ENCODE peak calls at places on chromosomes 4 and X, in six cellular contexts. G, U, K, N, X and S are unnamed samples.

GRCh38 chr4:80112236-80112635 is 39.2 kb upstream of the ANTXR2 start:
- DNase-seq in K (peak; percentile 25), N (no peak), G (no peak), U (no peak), X (no peak), S (no peak)

GRCh38 chr4:124435276-124435675 is 277.3 kb downstream of the ANKRD50 start:
- DNase-seq in G (no peak), U (no peak), X (no peak), N (no peak), K (no peak), S (no peak)

GRCh38 chrX:121823406-121823805 is 776.0 kb downstream of the GLUD2 start:
- DNase-seq in X (no peak), K (no peak), N (no peak), G (no peak), U (no peak), S (no peak)

GRCh38 chrX:112641449-112641848 is 38.3 kb downstream of the LHFPL1 start:
- DNase-seq in K (no peak), U (no peak), N (no peak), X (no peak), G (no peak), S (no peak)

GRCh38 chr4:6338951-6339817 is 69.5 kb downstream of the WFS1 start:
- DNase-seq in N (no peak), U (no peak), X (no peak), G (no peak), K (no peak), S (no peak)

GRCh38 chrX:16002185-16002584 is 121.2 kb upstream of the GRPR start:
- DNase-seq in X (peak; percentile 6), G (no peak), N (no peak), U (no peak), K (no peak), S (no peak)

GRCh38 chr4:24557036-24558022 is 27.0 kb downstream of the DHX15 start:
- DNase-seq in G (no peak), X (peak; percentile 41), N (peak; percentile 48), U (no peak), K (no peak), S (peak; percentile 9)

GRCh38 chr4:168421671-168422070 is 58.6 kb downstream of the DDX60L start:
- DNase-seq in G (no peak), K (no peak), N (no peak), X (peak; percentile 72), U (no peak), S (no peak)

GRCh38 chr4:150318971-150319370 is 240.7 kb downstream of the DCLK2 start:
- DNase-seq in X (no peak), K (no peak), U (no peak), N (no peak), G (no peak), S (no peak)

GRCh38 chrX:105882581-105883275 is 60.4 kb downstream of the NRK start:
- DNase-seq in U (no peak), X (peak; percentile 33), N (peak; percentile 79), K (no peak), G (no peak), S (peak; percentile 18)

GRCh38 chr4:139762715-139763114 is 97.1 kb downstream of the MGST2 start:
- DNase-seq in U (no peak), X (no peak), G (no peak), K (peak; percentile 57), N (no peak), S (no peak)

GRCh38 chrX:16666541-16666940 is 16.6 kb downstream of the S100G start:
- DNase-seq in X (peak; percentile 66), U (no peak), G (no peak), K (no peak), N (peak; percentile 23), S (no peak)

GRCh38 chr4:17030543-17030942 is 132.1 kb upstream of the LDB2 start:
- DNase-seq in X (peak; percentile 55), N (peak; percentile 75), G (no peak), U (no peak), K (no peak), S (no peak)